ENCODE peak calls at places on chromosomes 13 and 19, in eight cellular contexts. One of them, this sample, is unnamed.
A peak's percentile ranks its signal among the peaks of the same experiment; 100 is the strongest.

GRCh38 chr19:13100031-13100588 is 2.5 kb downstream of the LYL1 start:
- DNase-seq in aorta: no peak
- DNase-seq in A549: no peak
- DNase-seq in H9: no peak
- DNase-seq in RWPE1: no peak
- DNase-seq in cardiac muscle cell: no peak
- DNase-seq in CD8-positive, alpha-beta T cell: peak; percentile 56
- DNase-seq in ovary: peak; percentile 34
- DNase-seq in this sample: no peak

GRCh38 chr13:44437356-44438233 is 64.0 kb downstream of the SERP2 start:
- DNase-seq in aorta: no peak
- DNase-seq in A549: no peak
- DNase-seq in H9: no peak
- DNase-seq in RWPE1: no peak
- DNase-seq in cardiac muscle cell: peak; percentile 57
- DNase-seq in CD8-positive, alpha-beta T cell: no peak
- DNase-seq in ovary: no peak
- DNase-seq in this sample: no peak

GRCh38 chr19:30666301-30666803 is 294.2 kb downstream of the ZNF536 start:
- DNase-seq in aorta: peak; percentile 82
- DNase-seq in A549: peak; percentile 66
- DNase-seq in H9: peak; percentile 75
- DNase-seq in RWPE1: peak; percentile 42
- DNase-seq in cardiac muscle cell: peak; percentile 36
- DNase-seq in CD8-positive, alpha-beta T cell: peak; percentile 31
- DNase-seq in ovary: peak; percentile 59
- DNase-seq in this sample: no peak

GRCh38 chr19:14080887-14081796 is 4.4 kb downstream of the C19orf67 start:
- DNase-seq in aorta: peak; percentile 100
- DNase-seq in A549: peak; percentile 93
- DNase-seq in H9: peak; percentile 98
- DNase-seq in RWPE1: peak; percentile 98
- DNase-seq in cardiac muscle cell: peak; percentile 100
- DNase-seq in CD8-positive, alpha-beta T cell: peak; percentile 99
- DNase-seq in ovary: peak; percentile 99
- DNase-seq in this sample: peak; percentile 86

GRCh38 chr13:50292082-50292481 is 276.8 kb downstream of the KCNRG start:
- DNase-seq in aorta: no peak
- DNase-seq in A549: no peak
- DNase-seq in H9: no peak
- DNase-seq in RWPE1: no peak
- DNase-seq in cardiac muscle cell: no peak
- DNase-seq in CD8-positive, alpha-beta T cell: no peak
- DNase-seq in ovary: no peak
- DNase-seq in this sample: no peak

GRCh38 chr19:2567996-2568395 is 92.1 kb downstream of the GADD45B start:
- DNase-seq in aorta: no peak
- DNase-seq in A549: no peak
- DNase-seq in H9: no peak
- DNase-seq in RWPE1: no peak
- DNase-seq in cardiac muscle cell: no peak
- DNase-seq in CD8-positive, alpha-beta T cell: no peak
- DNase-seq in ovary: no peak
- DNase-seq in this sample: no peak

GRCh38 chr19:8355631-8356402 is 8.1 kb upstream of the ANGPTL4 start:
- DNase-seq in aorta: peak; percentile 83
- DNase-seq in A549: no peak
- DNase-seq in H9: no peak
- DNase-seq in RWPE1: peak; percentile 69
- DNase-seq in cardiac muscle cell: peak; percentile 97
- DNase-seq in CD8-positive, alpha-beta T cell: no peak
- DNase-seq in ovary: no peak
- DNase-seq in this sample: peak; percentile 45

GRCh38 chr13:76161143-76161542 is 525.0 kb downstream of the LMO7 start:
- DNase-seq in aorta: no peak
- DNase-seq in A549: no peak
- DNase-seq in H9: no peak
- DNase-seq in RWPE1: no peak
- DNase-seq in cardiac muscle cell: no peak
- DNase-seq in CD8-positive, alpha-beta T cell: no peak
- DNase-seq in ovary: no peak
- DNase-seq in this sample: no peak

GRCh38 chr13:46132109-46132508 is 27.3 kb upstream of the CPB2 start:
- DNase-seq in aorta: no peak
- DNase-seq in A549: no peak
- DNase-seq in H9: no peak
- DNase-seq in RWPE1: no peak
- DNase-seq in cardiac muscle cell: no peak
- DNase-seq in CD8-positive, alpha-beta T cell: no peak
- DNase-seq in ovary: no peak
- DNase-seq in this sample: no peak

GRCh38 chr19:16249826-16250434 is 52.2 kb downstream of the AP1M1 start:
- DNase-seq in aorta: no peak
- DNase-seq in A549: no peak
- DNase-seq in H9: no peak
- DNase-seq in RWPE1: no peak
- DNase-seq in cardiac muscle cell: peak; percentile 27
- DNase-seq in CD8-positive, alpha-beta T cell: no peak
- DNase-seq in ovary: no peak
- DNase-seq in this sample: no peak

DNA sequence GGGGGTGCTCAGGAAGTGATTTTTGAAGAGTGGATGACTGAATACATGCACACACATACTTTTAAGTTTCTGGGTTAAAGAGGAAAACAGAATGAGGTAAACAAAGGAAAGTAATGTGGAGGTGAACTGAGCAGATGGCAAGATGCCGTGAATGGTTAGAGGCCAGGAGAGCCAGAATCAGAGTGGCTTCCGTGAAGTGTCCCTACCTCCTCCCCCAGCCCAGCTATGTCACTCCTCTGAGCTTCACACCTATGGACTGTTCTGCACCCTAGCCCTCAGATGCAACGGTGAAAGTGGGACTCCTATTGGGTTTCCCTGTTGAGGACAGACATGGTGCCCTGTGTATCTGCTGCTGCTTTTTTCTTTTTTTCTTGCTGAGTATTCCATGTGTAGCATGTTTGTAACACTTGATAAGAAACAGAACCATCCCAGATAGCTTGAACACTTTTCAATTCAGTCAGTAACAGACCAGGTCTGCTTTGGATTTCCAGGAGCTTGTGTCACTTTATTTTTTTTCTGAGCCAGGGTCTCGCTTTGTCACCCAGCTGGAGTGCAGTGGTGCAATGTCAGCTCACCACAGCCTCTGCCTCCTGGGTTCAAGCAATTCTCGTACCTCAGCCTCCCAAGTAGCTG is 43.9 kb downstream of the BBC3 start:
- DNase-seq in aorta: no peak
- DNase-seq in A549: no peak
- DNase-seq in H9: no peak
- DNase-seq in RWPE1: no peak
- DNase-seq in cardiac muscle cell: no peak
- DNase-seq in CD8-positive, alpha-beta T cell: no peak
- DNase-seq in ovary: no peak
- DNase-seq in this sample: no peak
- H3K27ac ChIP-seq in aorta: no peak overlapping the region
- H3K27ac ChIP-seq in A549: no peak overlapping the region
- H3K27ac ChIP-seq in H9: no peak overlapping the region
- H3K27ac ChIP-seq in RWPE1: peak overlapping the region; percentile 54
- H3K27ac ChIP-seq in cardiac muscle cell: peak overlapping the region; percentile 77
- H3K27ac ChIP-seq in CD8-positive, alpha-beta T cell: peak overlapping the region; percentile 41
- H3K27ac ChIP-seq in ovary: no peak overlapping the region
- H3K27ac ChIP-seq in this sample: no peak overlapping the region

DNA sequence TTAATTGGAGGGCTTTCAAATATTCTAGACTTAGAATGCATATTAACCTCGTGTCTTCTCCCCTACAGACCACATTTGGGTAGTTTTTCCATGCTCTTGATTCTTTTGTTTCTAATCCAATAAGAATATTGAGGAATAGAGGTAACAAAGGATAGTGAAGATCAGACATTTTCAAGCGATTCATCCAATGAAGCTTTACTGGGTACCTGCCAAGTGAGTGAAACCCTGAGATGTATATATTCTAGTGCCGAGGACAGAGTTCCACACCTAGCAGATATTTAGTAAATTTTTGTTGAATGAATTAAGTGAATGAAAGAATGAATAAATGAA is 471 bp upstream of the RFC3 start:
- DNase-seq in aorta: no peak
- DNase-seq in A549: no peak
- DNase-seq in H9: no peak
- DNase-seq in RWPE1: no peak
- DNase-seq in cardiac muscle cell: peak; percentile 8
- DNase-seq in CD8-positive, alpha-beta T cell: no peak
- DNase-seq in ovary: no peak
- DNase-seq in this sample: no peak
- H3K27ac ChIP-seq in aorta: no peak overlapping the region
- H3K27ac ChIP-seq in A549: peak overlapping the region; percentile 95
- H3K27ac ChIP-seq in H9: no peak overlapping the region
- H3K27ac ChIP-seq in RWPE1: peak overlapping the region; percentile 89
- H3K27ac ChIP-seq in cardiac muscle cell: peak overlapping the region; percentile 84
- H3K27ac ChIP-seq in CD8-positive, alpha-beta T cell: peak overlapping the region; percentile 63
- H3K27ac ChIP-seq in ovary: peak overlapping the region; percentile 21
- H3K27ac ChIP-seq in this sample: peak overlapping the region; percentile 37

GRCh38 chr19:48354332-48354992 is 9.3 kb downstream of the TMEM143 start:
- DNase-seq in aorta: no peak
- DNase-seq in A549: peak; percentile 92
- DNase-seq in H9: no peak
- DNase-seq in RWPE1: no peak
- DNase-seq in cardiac muscle cell: no peak
- DNase-seq in CD8-positive, alpha-beta T cell: no peak
- DNase-seq in ovary: no peak
- DNase-seq in this sample: no peak

GRCh38 chr19:48359123-48359522 is 4.6 kb downstream of the TMEM143 start:
- DNase-seq in aorta: no peak
- DNase-seq in A549: no peak
- DNase-seq in H9: no peak
- DNase-seq in RWPE1: no peak
- DNase-seq in cardiac muscle cell: no peak
- DNase-seq in CD8-positive, alpha-beta T cell: no peak
- DNase-seq in ovary: no peak
- DNase-seq in this sample: no peak

GRCh38 chr19:48351341-48351752 is 12.4 kb downstream of the TMEM143 start:
- DNase-seq in aorta: peak; percentile 90
- DNase-seq in A549: peak; percentile 89
- DNase-seq in H9: peak; percentile 84
- DNase-seq in RWPE1: peak; percentile 45
- DNase-seq in cardiac muscle cell: peak; percentile 69
- DNase-seq in CD8-positive, alpha-beta T cell: peak; percentile 65
- DNase-seq in ovary: peak; percentile 60
- DNase-seq in this sample: no peak

GRCh38 chr19:48353682-48354081 is 10.1 kb downstream of the TMEM143 start:
- DNase-seq in aorta: no peak
- DNase-seq in A549: no peak
- DNase-seq in H9: no peak
- DNase-seq in RWPE1: no peak
- DNase-seq in cardiac muscle cell: no peak
- DNase-seq in CD8-positive, alpha-beta T cell: no peak
- DNase-seq in ovary: no peak
- DNase-seq in this sample: no peak

DNA sequence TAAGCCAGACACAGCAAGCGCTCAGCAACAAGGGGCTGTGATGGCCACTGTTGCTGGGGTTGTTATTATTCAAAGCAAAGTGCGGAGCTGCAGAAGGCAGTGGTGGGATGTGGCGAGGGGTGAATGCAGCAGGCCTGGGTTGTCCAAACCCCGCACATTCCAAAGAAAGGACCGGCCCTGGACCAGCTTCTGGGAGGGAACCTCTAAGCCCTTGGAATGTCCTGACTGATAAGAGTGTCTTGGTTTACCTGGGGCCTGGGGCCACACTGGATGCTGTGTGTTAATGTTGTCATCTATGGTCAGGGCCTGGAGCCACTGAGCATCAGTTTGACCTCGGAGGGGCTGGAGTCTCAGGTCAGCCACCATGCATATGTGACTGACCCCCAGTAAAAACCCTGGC is 8.2 kb downstream of the TMEM143 start:
- DNase-seq in aorta: no peak
- DNase-seq in A549: no peak
- DNase-seq in H9: no peak
- DNase-seq in RWPE1: no peak
- DNase-seq in cardiac muscle cell: no peak
- DNase-seq in CD8-positive, alpha-beta T cell: no peak
- DNase-seq in ovary: no peak
- DNase-seq in this sample: no peak
- H3K27ac ChIP-seq in aorta: no peak overlapping the region
- H3K27ac ChIP-seq in A549: peak overlapping the region; percentile 85
- H3K27ac ChIP-seq in H9: no peak overlapping the region
- H3K27ac ChIP-seq in RWPE1: no peak overlapping the region
- H3K27ac ChIP-seq in cardiac muscle cell: no peak overlapping the region
- H3K27ac ChIP-seq in CD8-positive, alpha-beta T cell: no peak overlapping the region
- H3K27ac ChIP-seq in ovary: no peak overlapping the region
- H3K27ac ChIP-seq in this sample: no peak overlapping the region

GRCh38 chr19:35509861-35510625 is 3.4 kb downstream of the DMKN start:
- DNase-seq in aorta: peak; percentile 94
- DNase-seq in A549: peak; percentile 99
- DNase-seq in H9: peak; percentile 95
- DNase-seq in RWPE1: peak; percentile 93
- DNase-seq in cardiac muscle cell: peak; percentile 61
- DNase-seq in CD8-positive, alpha-beta T cell: peak; percentile 68
- DNase-seq in ovary: peak; percentile 86
- DNase-seq in this sample: no peak

GRCh38 chr19:35510626-35510964 is 2.9 kb downstream of the DMKN start:
- DNase-seq in aorta: no peak
- DNase-seq in A549: no peak
- DNase-seq in H9: no peak
- DNase-seq in RWPE1: no peak
- DNase-seq in cardiac muscle cell: no peak
- DNase-seq in CD8-positive, alpha-beta T cell: no peak
- DNase-seq in ovary: no peak
- DNase-seq in this sample: no peak

GRCh38 chr19:35508129-35508528 is 5.3 kb downstream of the DMKN start:
- DNase-seq in aorta: no peak
- DNase-seq in A549: no peak
- DNase-seq in H9: no peak
- DNase-seq in RWPE1: no peak
- DNase-seq in cardiac muscle cell: no peak
- DNase-seq in CD8-positive, alpha-beta T cell: no peak
- DNase-seq in ovary: no peak
- DNase-seq in this sample: no peak

GRCh38 chr19:35507561-35507960 is 5.9 kb downstream of the DMKN start:
- DNase-seq in aorta: no peak
- DNase-seq in A549: no peak
- DNase-seq in H9: no peak
- DNase-seq in RWPE1: no peak
- DNase-seq in cardiac muscle cell: no peak
- DNase-seq in CD8-positive, alpha-beta T cell: no peak
- DNase-seq in ovary: no peak
- DNase-seq in this sample: no peak

DNA sequence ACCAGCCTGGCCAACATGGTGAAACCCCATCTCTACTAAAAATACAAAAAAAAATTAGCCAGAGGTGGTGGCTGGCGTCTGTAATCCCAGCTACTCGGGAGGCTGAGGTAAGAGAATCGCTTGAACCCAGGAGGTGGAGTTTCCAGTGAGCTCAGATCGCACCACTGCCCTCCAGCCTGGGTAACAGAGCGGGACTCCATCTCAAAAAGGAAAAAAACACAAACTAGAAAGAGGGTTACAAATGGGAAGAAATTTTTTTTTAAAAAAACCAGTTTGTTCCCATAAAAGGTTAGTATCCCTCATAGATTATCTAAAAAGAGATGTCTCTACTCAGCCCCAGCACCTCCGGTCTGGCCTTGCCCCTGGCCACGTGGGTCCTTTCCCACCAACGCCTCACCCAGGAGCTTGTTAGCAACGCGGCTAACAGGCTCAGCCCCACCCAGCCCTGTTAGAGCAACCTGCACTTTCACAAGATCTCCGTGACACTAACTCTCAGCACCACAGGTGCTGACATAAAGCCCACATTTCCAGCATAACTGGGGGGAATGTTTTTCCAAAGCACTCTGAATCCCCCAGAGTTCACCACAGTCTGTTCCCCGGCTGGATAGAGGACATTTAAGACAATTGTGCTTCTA is 4.3 kb downstream of the DMKN start:
- DNase-seq in aorta: no peak
- DNase-seq in A549: no peak
- DNase-seq in H9: peak; percentile 79
- DNase-seq in RWPE1: peak; percentile 82
- DNase-seq in cardiac muscle cell: no peak
- DNase-seq in CD8-positive, alpha-beta T cell: peak; percentile 28
- DNase-seq in ovary: peak; percentile 49
- DNase-seq in this sample: no peak
- H3K27ac ChIP-seq in aorta: no peak overlapping the region
- H3K27ac ChIP-seq in A549: peak overlapping the region; percentile 80
- H3K27ac ChIP-seq in H9: peak overlapping the region; percentile 36
- H3K27ac ChIP-seq in RWPE1: peak overlapping the region; percentile 90
- H3K27ac ChIP-seq in cardiac muscle cell: peak overlapping the region; percentile 82
- H3K27ac ChIP-seq in CD8-positive, alpha-beta T cell: no peak overlapping the region
- H3K27ac ChIP-seq in ovary: peak overlapping the region; percentile 74
- H3K27ac ChIP-seq in this sample: peak overlapping the region; percentile 88